ENCODE peak calls at places on chromosomes 5 and 9, in six cellular contexts. N is psoas muscle, Z is kidney, M is left ventricle myocardium inferior, E is breast epithelium, A is neuronal stem cell. L is an unnamed sample. For H3K4me1, the result is how much of the 10 kb centered on the place peaks cover.

GRCh38 chr9:96067551-96068076 is 192.1 kb downstream of the ERCC6L2 start:
- DNase-seq in N (no peak), Z (no peak), M (no peak), E (no peak), A (no peak), L (no peak)

GRCh38 chr9:96014078-96014477 is 138.6 kb downstream of the ERCC6L2 start:
- DNase-seq in N (no peak), Z (no peak), M (no peak), E (no peak), A (no peak), L (no peak)

GRCh38 chr9:89755835-89756234 is 151.0 kb downstream of the GADD45G start:
- DNase-seq in N (no peak), Z (no peak), M (peak), E (no peak), A (no peak), L (no peak)

GRCh38 chr9:115757461-115757860 is 396.1 kb upstream of the PAPPA start:
- DNase-seq in N (no peak), Z (no peak), M (no peak), E (no peak), A (no peak), L (no peak)

GRCh38 chr5:15983392-15983791 is 196.2 kb downstream of the MARCHF11 start:
- DNase-seq in N (no peak), Z (no peak), M (no peak), E (no peak), A (no peak), L (peak)

GRCh38 chr5:169668732-169669131 is 31.7 kb downstream of the DOCK2 start:
- DNase-seq in N (no peak), Z (no peak), M (no peak), E (no peak), A (no peak), L (no peak)

GRCh38 chr9:79670269-79670961 is 98.7 kb downstream of the TLE4 start:
- DNase-seq in N (no peak), Z (no peak), M (no peak), E (no peak), A (no peak), L (no peak)

GRCh38 chr9:3578786-3579185 is 53.0 kb upstream of the RFX3 start:
- DNase-seq in N (no peak), Z (no peak), M (no peak), E (no peak), A (no peak), L (no peak)

GRCh38 chr9:96073531-96074284 is 198.2 kb downstream of the ERCC6L2 start:
- DNase-seq in N (no peak), Z (peak), M (no peak), E (no peak), A (no peak), L (no peak)

GRCh38 chr5:4018968-4019766 is 423.5 kb downstream of the IRX1 start:
- DNase-seq in N (no peak), Z (no peak), M (no peak), E (no peak), A (no peak), L (no peak)

GRCh38 chr5:56048124-56048523 is 53.4 kb upstream of the IL6ST start:
- DNase-seq in N (no peak), Z (no peak), M (no peak), E (no peak), A (no peak), L (no peak)

GRCh38 chr9:91951944-91952520 is 2.0 kb upstream of the ROR2 start:
- DNase-seq in N (no peak), Z (no peak), M (no peak), E (no peak), A (no peak), L (no peak)

GRCh38 chr5:31469886-31470285 is 62.0 kb downstream of the DROSHA start:
- DNase-seq in N (no peak), Z (no peak), M (no peak), E (no peak), A (no peak), L (no peak)

GRCh38 chr5:178984145-178985072 is 10.7 kb downstream of the GRM6 start:
- DNase-seq in N (no peak), Z (peak), M (no peak), E (no peak), A (no peak), L (no peak)

GRCh38 chr5:3197237-3197636 is 398.4 kb upstream of the IRX1 start:
- DNase-seq in N (no peak), Z (no peak), M (no peak), E (no peak), A (peak), L (no peak)

GRCh38 chr9:34426340-34427074 is 31.9 kb downstream of the FAM219A start:
- DNase-seq in N (no peak), Z (no peak), M (no peak), E (no peak), A (no peak), L (no peak)

GRCh38 chr5:89534331-89534730 is 651.3 kb upstream of the MEF2C start:
- DNase-seq in N (no peak), Z (no peak), M (no peak), E (no peak), A (no peak), L (no peak)

DNA sequence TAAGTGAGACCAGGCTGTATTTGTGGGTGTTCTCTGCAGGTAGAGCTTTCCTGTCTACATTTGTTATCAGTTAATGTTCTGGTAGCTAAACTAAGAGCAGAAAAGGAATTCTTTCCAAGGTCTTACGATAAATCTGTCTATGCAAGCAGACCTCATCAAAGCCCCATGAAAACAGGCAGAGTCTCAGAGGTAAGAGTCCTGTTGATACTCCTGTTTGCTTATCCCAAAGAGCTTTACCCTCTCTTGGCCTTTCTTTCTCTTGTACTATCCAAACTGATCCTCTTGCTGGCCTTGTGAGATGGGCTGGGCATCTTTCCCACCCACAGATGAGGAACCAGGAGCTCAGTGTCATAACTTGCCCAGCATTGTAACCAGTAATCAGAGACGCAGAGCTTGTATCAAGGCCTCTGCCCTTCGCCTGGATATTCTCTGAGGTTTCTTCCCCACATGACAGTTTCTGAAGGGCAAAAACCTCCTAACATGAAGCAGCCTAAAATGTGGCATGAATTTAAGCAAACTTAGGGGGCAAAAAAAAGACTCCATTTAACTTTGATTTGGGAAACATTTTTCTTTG is 33.5 kb downstream of the PRKACG start:
- DNase-seq in N (no peak), Z (no peak), M (no peak), E (no peak), A (no peak), L (no peak)
- H3K4me1 ChIP-seq in N (under half), Z (under half), M (half or more), E (under half), A (under half), L (under half)

DNA sequence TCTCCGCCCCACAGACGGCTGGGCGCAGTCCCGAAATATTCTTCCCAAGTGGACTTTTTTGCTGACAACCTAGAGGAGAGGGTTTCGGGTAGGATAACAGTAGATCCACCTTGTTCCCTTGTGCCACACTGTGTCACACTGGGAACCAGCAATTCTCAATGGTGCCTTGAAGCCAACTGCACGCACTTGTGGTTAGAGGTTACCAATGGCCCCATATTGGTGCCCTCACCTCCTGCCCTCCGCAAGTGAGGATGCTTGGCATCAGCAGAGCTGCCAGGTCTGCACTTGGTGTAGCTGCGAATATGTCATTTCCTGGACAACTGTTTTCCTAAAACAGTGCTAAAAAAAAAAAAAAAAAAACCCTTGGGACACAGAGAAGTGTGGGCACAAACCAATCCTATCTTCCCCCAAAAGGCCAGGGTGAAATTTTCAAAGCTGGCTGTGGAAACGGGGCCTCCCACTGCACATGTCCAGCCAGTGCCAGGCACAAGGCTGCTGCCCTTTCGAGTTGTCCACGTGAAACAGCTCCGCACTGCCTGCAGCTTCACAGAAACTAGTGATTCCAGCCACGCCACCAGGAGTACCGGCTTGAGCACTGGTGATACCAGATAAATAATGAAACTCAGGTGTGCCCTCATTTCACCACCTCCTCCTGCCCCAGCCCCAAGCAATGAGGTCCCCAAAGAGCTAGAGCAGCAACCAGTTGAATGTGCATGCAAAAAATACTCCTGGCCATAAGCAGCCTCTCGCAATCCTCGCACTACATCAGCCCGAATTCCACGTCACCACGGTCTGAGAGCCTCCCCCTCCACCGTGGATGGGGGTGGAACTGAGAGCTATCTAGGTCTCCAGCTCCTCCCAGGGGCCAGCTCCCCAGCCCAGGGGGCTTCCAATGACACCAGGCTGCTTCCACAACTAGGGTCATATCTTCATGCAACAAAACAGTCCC is 51.2 kb downstream of the USP20 start:
- DNase-seq in N (no peak), Z (peak), M (no peak), E (no peak), A (no peak), L (peak)
- H3K4me1 ChIP-seq in N (under half), Z (under half), M (half or more), E (under half), A (under half), L (under half)

GRCh38 chr9:133144887-133145466 is 18.7 kb downstream of the GBGT1 start:
- DNase-seq in N (no peak), Z (no peak), M (no peak), E (no peak), A (no peak), L (no peak)

GRCh38 chr9:133147412-133148271 is 16.1 kb downstream of the GBGT1 start:
- DNase-seq in N (peak), Z (peak), M (peak), E (peak), A (peak), L (peak)

GRCh38 chr9:133149130-133150015 is 14.3 kb downstream of the GBGT1 start:
- DNase-seq in N (peak), Z (peak), M (peak), E (peak), A (peak), L (peak)

GRCh38 chr9:133148351-133149129 is 15.2 kb downstream of the GBGT1 start:
- DNase-seq in N (peak), Z (peak), M (peak), E (peak), A (peak), L (peak)

DNA sequence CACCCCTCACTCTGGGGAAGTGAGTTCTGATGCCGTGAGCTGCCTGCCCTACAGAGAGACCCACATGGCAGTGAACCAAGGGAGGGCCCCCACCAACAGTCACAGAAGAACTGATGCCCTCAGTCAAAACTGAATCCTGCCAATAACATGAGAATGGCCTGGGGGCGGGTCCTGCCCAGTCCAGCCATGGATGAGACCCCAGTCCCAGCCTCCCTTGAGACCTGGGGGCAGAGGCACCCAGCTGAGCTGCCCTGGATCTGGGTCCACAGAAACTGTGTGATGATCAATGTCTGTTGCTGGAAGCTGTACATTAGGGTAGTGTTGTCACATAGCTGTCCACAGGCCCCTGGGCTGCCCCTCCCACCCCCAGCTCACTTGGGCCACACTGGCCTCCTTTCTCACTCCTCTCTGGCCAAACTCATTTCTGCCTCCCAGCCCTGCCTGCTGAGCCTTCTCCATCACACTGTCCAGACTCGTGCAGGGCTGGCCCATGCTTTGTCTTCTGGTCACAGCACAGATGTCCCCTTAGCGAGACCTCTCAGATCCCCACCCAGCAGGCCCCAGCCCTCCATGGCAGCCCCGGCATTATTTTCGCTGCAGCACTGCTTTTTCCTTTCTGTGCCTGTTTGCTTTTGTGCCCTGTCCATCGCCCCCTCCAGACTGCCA is 16.8 kb downstream of the GBGT1 start:
- DNase-seq in N (no peak), Z (no peak), M (no peak), E (no peak), A (no peak), L (no peak)
- H3K4me1 ChIP-seq in N (under half), Z (under half), M (half or more), E (under half), A (under half), L (under half)

DNA sequence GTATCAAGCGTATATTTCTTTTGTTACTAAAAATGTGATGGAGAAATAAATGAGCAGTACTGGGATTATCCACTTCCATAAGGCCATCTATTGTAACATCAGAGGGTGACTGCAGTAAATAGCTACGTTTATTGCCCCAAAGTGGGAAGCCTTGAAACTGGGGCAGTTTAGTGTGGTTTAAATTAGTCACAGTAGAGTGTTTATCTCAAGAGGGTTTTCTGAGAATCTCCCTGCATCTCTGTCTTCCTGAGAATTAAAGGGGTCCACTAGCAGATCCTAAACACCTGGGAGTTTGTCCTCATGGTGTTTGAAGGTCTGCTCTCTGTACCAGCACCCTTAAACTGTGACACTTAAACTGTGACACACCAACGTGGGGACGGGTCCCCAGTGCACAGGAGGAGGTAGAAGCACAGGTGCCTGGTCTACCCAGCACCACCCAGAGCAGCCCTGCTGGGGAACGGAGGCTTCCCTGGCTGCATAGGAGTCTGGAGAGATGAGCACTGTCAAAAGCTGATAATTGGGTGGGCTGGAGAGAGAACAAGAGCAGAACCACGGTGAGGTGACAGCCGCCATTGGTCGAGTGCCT is 25.2 kb downstream of the PRRC2B start:
- DNase-seq in N (no peak), Z (no peak), M (no peak), E (no peak), A (no peak), L (no peak)
- H3K4me1 ChIP-seq in N (half or more), Z (under half), M (half or more), E (under half), A (under half), L (under half)

DNA sequence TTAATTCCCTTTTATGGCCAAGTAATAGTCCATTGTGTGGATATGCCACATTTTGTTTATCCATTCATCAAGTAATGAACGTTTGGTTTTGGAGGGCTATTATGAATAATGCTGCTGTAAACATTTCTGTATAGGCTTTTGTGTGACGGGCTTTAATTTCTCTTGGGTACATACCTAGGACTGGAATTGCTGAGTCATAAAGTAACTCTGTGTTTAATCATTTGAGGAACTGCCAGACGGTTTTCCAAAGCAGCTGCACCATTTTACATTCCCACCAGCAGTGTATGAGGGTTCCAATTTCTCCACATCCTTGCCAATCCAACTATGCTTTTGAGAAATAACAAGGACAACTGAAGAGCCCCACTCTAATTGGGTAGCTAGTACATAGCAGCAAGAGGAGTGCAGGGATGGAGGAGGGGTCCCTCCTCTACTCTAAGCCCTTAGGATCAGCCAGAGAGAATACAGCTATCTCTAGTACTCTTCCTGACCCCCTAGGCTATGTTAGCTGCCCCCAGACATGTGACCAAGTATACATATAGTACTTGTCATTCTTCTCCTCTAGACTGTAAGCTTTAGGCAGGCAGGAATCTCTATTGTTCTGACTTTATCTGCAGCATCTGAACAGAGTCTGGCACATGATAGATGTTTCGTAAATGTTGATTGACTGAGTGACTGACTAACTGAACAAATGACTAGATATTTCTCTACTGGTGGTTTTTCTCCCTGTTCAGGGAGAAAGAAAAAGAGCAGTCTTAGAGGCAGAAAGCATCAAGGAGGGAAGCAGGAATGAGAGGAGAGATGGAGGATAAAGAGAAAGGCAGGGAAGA is 22.1 kb upstream of the MATR3 start:
- DNase-seq in N (no peak), Z (no peak), M (no peak), E (no peak), A (no peak), L (no peak)
- H3K4me1 ChIP-seq in N (half or more), Z (under half), M (half or more), E (under half), A (under half), L (half or more)

GRCh38 chr5:176954050-176954449 is 52.5 kb downstream of the UIMC1 start:
- DNase-seq in N (no peak), Z (no peak), M (no peak), E (no peak), A (no peak), L (no peak)
- H3K4me1 ChIP-seq in N (under half), Z (under half), M (under half), E (under half), A (under half), L (under half)

GRCh38 chr5:151680944-151681427 is 5.7 kb downstream of the SPARC start:
- DNase-seq in N (no peak), Z (no peak), M (no peak), E (no peak), A (no peak), L (no peak)
- H3K4me1 ChIP-seq in N (half or more), Z (under half), M (half or more), E (under half), A (under half), L (under half)

DNA sequence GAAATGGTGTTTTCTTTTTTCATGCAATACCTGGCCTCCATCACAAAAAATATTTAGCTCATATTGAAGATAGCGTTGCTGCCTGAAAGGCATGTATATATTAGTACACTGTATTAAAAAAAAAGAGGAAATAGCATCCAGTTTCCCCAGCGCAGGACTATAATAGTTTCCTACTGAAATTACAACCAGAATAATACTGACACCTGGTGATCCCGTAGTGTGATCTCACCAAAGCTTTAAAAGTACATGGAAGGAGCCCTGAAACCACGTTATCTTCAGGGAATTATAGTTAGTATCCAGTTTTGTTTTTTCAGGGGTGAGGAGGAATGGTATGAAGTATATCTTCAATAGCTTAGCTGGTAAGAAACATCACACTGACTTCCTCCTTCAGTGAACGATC is 264.9 kb downstream of the CD180 start:
- DNase-seq in N (no peak), Z (no peak), M (no peak), E (no peak), A (no peak), L (no peak)
- H3K4me1 ChIP-seq in N (under half), Z (under half), M (under half), E (under half), A (under half), L (under half)

GRCh38 chr9:127541865-127542264 is 70.2 kb upstream of the STXBP1 start:
- DNase-seq in N (peak), Z (no peak), M (peak), E (no peak), A (no peak), L (no peak)

GRCh38 chr9:127540664-127541041 is 71.4 kb upstream of the STXBP1 start:
- DNase-seq in N (no peak), Z (no peak), M (no peak), E (peak), A (no peak), L (no peak)

GRCh38 chr9:127539982-127540663 is 72.0 kb upstream of the STXBP1 start:
- DNase-seq in N (no peak), Z (no peak), M (no peak), E (peak), A (no peak), L (no peak)

GRCh38 chr9:127539259-127539981 is 72.7 kb upstream of the STXBP1 start:
- DNase-seq in N (no peak), Z (no peak), M (no peak), E (no peak), A (no peak), L (no peak)

DNA sequence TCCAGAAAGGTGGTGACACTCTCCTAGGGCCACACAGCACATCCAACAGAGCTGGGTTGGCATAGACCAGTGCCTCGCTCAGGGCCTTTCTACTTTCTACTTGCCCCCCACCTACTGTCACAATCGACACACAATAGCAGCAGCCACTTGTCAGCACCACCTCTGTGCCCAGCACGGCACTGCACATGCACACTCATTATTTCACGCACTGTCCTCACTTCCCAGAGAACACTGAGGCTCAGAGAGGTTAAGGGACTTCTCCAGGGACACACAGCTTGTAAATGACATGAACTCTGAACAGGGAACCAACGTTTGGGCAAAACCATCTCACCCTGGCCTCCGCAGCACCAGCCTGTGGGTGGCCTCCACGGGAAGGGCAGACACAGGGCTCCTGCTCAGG is 70.9 kb upstream of the STXBP1 start:
- DNase-seq in N (no peak), Z (no peak), M (no peak), E (no peak), A (no peak), L (no peak)
- H3K4me1 ChIP-seq in N (under half), Z (under half), M (half or more), E (under half), A (under half), L (under half)